ENCODE peak calls at places on chromosomes 7 and 10, in ten cellular contexts. O is lung; X is fibroblast of pulmonary artery; P is heart right ventricle; Q is OCI-LY7; A is endodermal cell; Z is CD4-positive, alpha-beta T cell; C is AG09319; K is endothelial cell; J is activated B cell treated with CpG ODN at 0.5 μM for 24 hours. S is an unnamed sample.

GRCh38 chr10:15342970-15343369 is 28.1 kb downstream of the FAM171A1 start:
- DNase-seq in C (no peak), O (no peak), K (no peak), Z (no peak), Q (no peak), A (no peak), X (no peak), J (no peak), P (no peak), S (no peak)

GRCh38 chr7:138679793-138680192 is 21.4 kb downstream of the SVOPL start:
- DNase-seq in A (no peak), C (no peak), X (no peak), P (no peak), K (no peak), O (no peak), Z (no peak), J (no peak), Q (no peak), S (no peak)

GRCh38 chr7:18974803-18975202 is 142.6 kb downstream of the TWIST1 start:
- DNase-seq in X (peak), Z (no peak), O (no peak), K (no peak), Q (no peak), A (no peak), C (no peak), J (no peak), P (no peak), S (no peak)

GRCh38 chr10:109902992-109903947 is 20.0 kb downstream of the XPNPEP1 start:
- DNase-seq in K (no peak), J (no peak), A (no peak), P (no peak), O (no peak), Q (no peak), Z (no peak), X (no peak), C (no peak), S (no peak)

GRCh38 chr7:132035517-132036362 is 479.3 kb upstream of the PODXL start:
- DNase-seq in O (no peak), Q (no peak), K (no peak), A (no peak), Z (no peak), X (no peak), J (no peak), P (no peak), C (no peak), S (no peak)

GRCh38 chr7:150876817-150877526 is 24.7 kb downstream of the AOC1 start:
- DNase-seq in Q (peak), C (peak), Z (peak), J (no peak), K (peak), O (peak), X (peak), A (peak), P (peak), S (peak)

GRCh38 chr7:29915481-29916215 is 74.0 kb downstream of the SCRN1 start:
- DNase-seq in J (no peak), P (no peak), C (no peak), K (no peak), Q (no peak), X (no peak), Z (no peak), O (no peak), A (no peak), S (no peak)

GRCh38 chr7:129784437-129784782 is 168.3 kb downstream of the UBE2H start:
- DNase-seq in C (no peak), K (no peak), J (no peak), A (peak), O (no peak), P (no peak), Z (no peak), X (no peak), Q (no peak), S (no peak)

GRCh38 chr7:33503014-33503413 is 373.6 kb downstream of the BBS9 start:
- DNase-seq in X (no peak), K (no peak), J (no peak), A (no peak), P (no peak), Q (no peak), O (no peak), C (no peak), Z (no peak), S (no peak)

GRCh38 chr10:6920072-6921019 is 340.3 kb upstream of the PRKCQ start:
- DNase-seq in P (peak), K (peak), J (peak), X (peak), A (peak), Q (peak), C (no peak), Z (peak), O (peak), S (no peak)

DNA sequence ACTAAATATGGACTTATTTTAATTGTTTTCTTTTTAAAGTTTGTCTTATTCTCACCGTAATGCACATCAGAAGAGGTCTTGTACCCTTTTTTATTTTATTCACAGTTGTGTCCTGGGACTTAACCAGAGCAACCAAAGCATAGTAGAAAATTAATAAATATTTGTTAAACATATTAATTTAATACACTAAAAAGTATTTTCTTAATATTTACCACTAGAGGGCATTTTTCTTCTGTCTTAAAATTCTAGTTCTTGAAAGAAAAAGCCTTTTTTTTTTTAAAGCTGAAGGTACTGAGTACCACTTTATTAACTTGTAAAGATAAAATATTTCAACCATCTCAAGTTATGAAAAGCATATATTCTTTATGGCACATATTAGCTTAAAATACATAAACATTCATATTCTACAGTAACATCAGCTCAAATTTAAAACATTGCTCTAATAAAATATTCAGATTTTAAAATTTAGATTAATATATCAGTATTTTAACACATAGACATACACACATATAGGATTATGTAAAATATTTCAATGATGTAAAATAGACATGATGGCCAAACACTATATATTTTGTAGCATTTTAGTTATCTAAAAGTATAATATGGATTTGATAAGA is 260.4 kb downstream of the SEMA3A start:
- DNase-seq in X (peak), P (no peak), Z (no peak), K (no peak), A (no peak), Q (no peak), C (no peak), J (no peak), O (no peak), S (no peak)
- TF ChIP-seq CTCF in X (peak), P (peak), Z (no peak), K (peak), A (peak), Q (peak), C (peak), J (no peak), O (no peak), S (peak)

DNA sequence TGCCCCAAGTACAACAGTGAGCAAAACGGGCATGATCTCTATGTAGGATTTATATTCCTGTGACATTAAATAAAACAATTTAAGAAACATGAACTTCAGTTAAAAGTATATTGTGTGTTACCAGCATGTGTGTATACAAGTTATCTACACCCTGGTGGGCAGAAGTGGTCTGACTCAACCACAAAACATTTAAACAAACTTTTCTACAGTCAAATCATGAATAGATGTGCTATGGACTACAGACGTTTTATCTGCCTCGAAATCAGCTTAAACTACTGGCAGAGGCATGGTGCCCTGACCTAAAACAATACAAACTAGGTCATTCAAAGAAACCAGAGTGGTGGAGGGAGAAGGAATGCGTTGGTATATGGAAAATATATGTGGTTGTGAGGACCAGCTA is 3.6 kb downstream of the ARL3 start:
- DNase-seq in K (no peak), O (no peak), Z (no peak), Q (no peak), J (no peak), X (peak), C (peak), P (no peak), A (no peak), S (peak)
- TF ChIP-seq CTCF in K (no peak), O (no peak), Z (no peak), Q (no peak), J (no peak), X (peak), C (no peak), P (no peak), A (no peak), S (peak)

GRCh38 chr7:117946201-117946633 is 73.0 kb upstream of the CTTNBP2 start:
- DNase-seq in P (no peak), C (no peak), Q (no peak), J (no peak), K (no peak), X (no peak), O (no peak), Z (no peak), A (peak), S (no peak)

GRCh38 chr7:117951285-117951684 is 78.0 kb upstream of the CTTNBP2 start:
- DNase-seq in A (no peak), J (no peak), O (no peak), Q (no peak), P (no peak), C (no peak), Z (no peak), X (no peak), K (no peak), S (no peak)

GRCh38 chr7:117951711-117952280 is 78.6 kb upstream of the CTTNBP2 start:
- DNase-seq in Q (no peak), J (no peak), K (no peak), P (no peak), O (no peak), X (no peak), A (no peak), C (no peak), Z (no peak), S (no peak)

GRCh38 chr7:117950601-117951278 is 77.5 kb upstream of the CTTNBP2 start:
- DNase-seq in C (no peak), X (no peak), J (no peak), P (no peak), A (no peak), O (no peak), Z (no peak), K (no peak), Q (no peak), S (no peak)

DNA sequence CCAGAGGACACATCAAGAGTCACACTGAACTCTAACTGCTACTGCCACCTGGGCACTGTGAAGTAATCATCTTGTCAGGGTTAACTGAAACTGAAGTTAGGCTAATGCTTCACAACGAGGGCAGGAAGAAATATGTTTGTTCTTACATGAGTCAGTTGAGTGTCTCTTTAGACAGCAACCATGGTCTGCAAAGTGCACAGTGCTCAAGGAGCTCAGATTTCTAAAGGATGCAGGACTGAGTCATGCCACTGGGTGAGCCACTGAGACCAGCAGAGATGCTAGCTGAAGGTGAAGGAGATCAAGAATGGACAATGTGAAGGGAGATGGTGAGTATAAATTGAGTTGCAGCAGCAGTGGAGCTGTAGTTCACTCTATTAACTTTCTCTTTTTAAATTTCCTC is 76.0 kb upstream of the CTTNBP2 start:
- DNase-seq in C (no peak), J (no peak), O (no peak), P (no peak), X (no peak), A (no peak), K (no peak), Q (no peak), Z (no peak), S (no peak)
- TF ChIP-seq CTCF in C (no peak), J (no peak), O (no peak), P (no peak), X (no peak), A (peak), K (no peak), Q (peak), Z (no peak), S (peak)

GRCh38 chr7:43577485-43577951 is 5.4 kb upstream of the STK17A start:
- DNase-seq in O (no peak), J (no peak), A (peak), P (no peak), Q (no peak), K (no peak), Z (no peak), X (peak), C (no peak), S (no peak)

GRCh38 chr7:43570688-43571365 is 12.1 kb upstream of the STK17A start:
- DNase-seq in J (no peak), Q (no peak), X (no peak), C (no peak), O (no peak), P (no peak), Z (no peak), K (no peak), A (no peak), S (no peak)

GRCh38 chr7:43572516-43573049 is 10.3 kb upstream of the STK17A start:
- DNase-seq in Q (no peak), K (no peak), P (no peak), A (no peak), J (no peak), C (peak), X (peak), Z (no peak), O (peak), S (no peak)

DNA sequence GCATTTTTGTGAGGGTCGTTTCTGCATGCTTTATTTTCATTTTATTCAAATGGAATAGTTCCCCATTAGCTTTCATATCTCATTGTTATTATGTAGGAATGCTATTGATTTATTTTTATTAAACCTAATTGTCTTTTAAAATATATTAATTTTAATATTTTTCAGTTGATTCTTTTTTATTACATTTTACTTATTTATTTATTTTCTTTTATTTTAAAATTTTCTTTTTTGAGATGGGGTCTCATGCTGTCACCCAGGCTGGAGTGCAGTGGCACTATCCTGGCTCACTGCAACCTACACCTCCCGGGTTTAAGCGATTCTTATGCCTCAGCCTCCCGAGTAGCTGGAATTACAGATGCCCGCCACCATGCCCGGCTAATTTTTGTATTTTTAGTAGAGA is 7.4 kb upstream of the STK17A start:
- DNase-seq in Q (no peak), O (no peak), K (no peak), Z (no peak), P (no peak), X (no peak), C (no peak), A (no peak), J (no peak), S (no peak)
- TF ChIP-seq CTCF in Q (no peak), O (no peak), K (no peak), Z (no peak), P (no peak), X (no peak), C (no peak), A (no peak), J (no peak), S (no peak)

DNA sequence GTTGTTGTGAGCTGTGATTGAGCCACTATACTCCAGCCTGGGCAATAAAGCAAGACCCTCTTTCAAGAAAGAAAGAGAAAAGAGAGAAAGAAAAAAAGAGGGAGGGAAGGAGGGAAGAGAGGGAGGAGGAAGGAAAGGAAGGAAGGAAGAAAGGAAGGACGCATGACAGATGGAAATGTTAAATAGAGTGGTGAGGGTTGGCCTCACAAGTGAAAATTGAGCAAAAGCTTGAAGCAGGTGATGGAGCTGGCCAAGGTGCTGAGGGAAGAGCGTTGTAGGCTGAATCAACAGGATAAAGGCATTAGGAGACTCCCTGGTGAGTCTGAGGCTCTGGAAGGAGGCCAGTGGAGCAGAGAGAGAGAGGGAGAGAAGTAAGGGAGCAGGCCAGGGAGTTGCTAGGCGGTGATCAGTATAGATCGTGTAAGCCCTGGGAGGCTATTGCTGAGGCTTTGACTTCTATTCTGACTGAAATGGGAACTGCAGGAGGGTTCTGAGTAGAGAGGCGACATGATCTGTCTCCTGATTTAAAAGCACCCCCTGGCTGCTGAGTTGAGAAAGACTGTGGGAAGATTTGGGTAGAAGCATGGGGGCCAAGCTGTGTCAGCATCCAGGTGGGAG is 26.5 kb upstream of the TMEM248 start:
- DNase-seq in Q (no peak), K (peak), X (peak), C (no peak), J (no peak), Z (no peak), O (no peak), A (peak), P (no peak), S (no peak)
- TF ChIP-seq CTCF in Q (peak), K (no peak), X (peak), C (no peak), J (no peak), Z (no peak), O (no peak), A (peak), P (peak), S (peak)

GRCh38 chr10:34079702-34080484 is 735.2 kb downstream of the PARD3 start:
- DNase-seq in P (no peak), O (peak), C (no peak), Q (no peak), X (no peak), Z (no peak), J (no peak), K (no peak), A (no peak), S (peak)

GRCh38 chr10:34078798-34079470 is 736.2 kb downstream of the PARD3 start:
- DNase-seq in P (peak), K (no peak), C (peak), A (no peak), Z (no peak), O (peak), J (no peak), X (peak), Q (no peak), S (peak)

GRCh38 chr10:34075269-34075926 is 739.7 kb downstream of the PARD3 start:
- DNase-seq in K (no peak), A (no peak), Q (no peak), Z (no peak), J (no peak), O (peak), X (no peak), C (no peak), P (no peak), S (no peak)

GRCh38 chr10:34076443-34076842 is 738.7 kb downstream of the PARD3 start:
- DNase-seq in C (no peak), Q (no peak), A (no peak), Z (no peak), X (no peak), K (no peak), O (no peak), J (no peak), P (no peak), S (no peak)

GRCh38 chr10:34078017-34078416 is 737.1 kb downstream of the PARD3 start:
- DNase-seq in Z (no peak), J (no peak), O (no peak), X (peak), Q (no peak), K (no peak), P (no peak), A (no peak), C (no peak), S (no peak)
- TF ChIP-seq CTCF in Z (no peak), J (no peak), O (no peak), X (peak), Q (no peak), K (no peak), P (peak), A (peak), C (no peak), S (peak)

DNA sequence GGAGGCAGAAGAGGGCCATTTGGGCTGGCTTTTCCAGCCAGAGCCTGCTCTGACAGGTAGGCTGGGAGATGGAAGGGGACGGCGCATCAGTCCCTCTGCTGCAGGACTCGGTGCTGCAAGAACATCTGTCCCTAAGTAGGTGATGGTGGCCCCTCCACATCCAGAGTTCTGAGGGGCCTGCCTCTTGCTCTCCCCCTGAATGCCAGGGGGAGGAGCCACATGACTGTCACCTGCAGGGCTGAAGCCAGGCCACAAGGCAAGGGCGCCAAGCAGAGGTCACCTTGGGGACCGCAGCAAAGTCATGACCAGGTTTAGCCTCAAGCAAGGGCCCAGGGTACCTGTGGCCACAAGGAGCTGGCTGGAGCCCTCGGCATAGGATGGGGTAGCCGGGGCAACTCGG is 99.4 kb downstream of the FAM53B start:
- DNase-seq in Z (no peak), C (no peak), A (peak), P (peak), X (no peak), O (no peak), Q (peak), J (no peak), K (no peak), S (no peak)
- TF ChIP-seq CTCF in Z (no peak), C (no peak), A (peak), P (no peak), X (no peak), O (no peak), Q (peak), J (no peak), K (no peak), S (no peak)

GRCh38 chr7:84139986-84140729 is 54.4 kb downstream of the SEMA3A start:
- DNase-seq in C (no peak), X (peak), K (no peak), O (no peak), A (no peak), P (no peak), J (no peak), Q (no peak), Z (no peak), S (no peak)
- TF ChIP-seq CTCF in C (no peak), X (no peak), K (no peak), O (no peak), A (no peak), P (no peak), J (no peak), Q (no peak), Z (no peak), S (no peak)

S was measured in osteocyte.